ENCODE peak calls at places on chromosomes 6 and 20, in six cellular contexts. A is AG09309; B is AG04450; D is activated CD8-positive, alpha-beta T cell treated with anti-CD3 and anti-CD28 coated beads for 36 hours; F is GM18507; O is IMR-90. K is an unnamed sample.

GRCh38 chr6:110560239-110561015 is 84.0 kb upstream of the SLC22A16 start:
- DNase-seq in F (no peak), O (no peak), B (no peak), D (no peak), A (no peak), K (no peak)

GRCh38 chr6:140379919-140380318 is 1005.5 kb upstream of the CITED2 start:
- DNase-seq in A (no peak), O (peak), B (peak), D (no peak), F (no peak), K (no peak)

GRCh38 chr6:33600761-33601160 is 20.4 kb upstream of the ITPR3 start:
- DNase-seq in F (no peak), B (no peak), A (no peak), O (no peak), D (no peak), K (no peak)

GRCh38 chr6:22112490-22112889 is 184.3 kb downstream of the PRL start:
- DNase-seq in F (no peak), A (no peak), O (peak), D (no peak), B (no peak), K (no peak)

GRCh38 chr6:129525055-129525454 is 184.9 kb downstream of the ARHGAP18 start:
- DNase-seq in A (no peak), O (peak), F (no peak), B (no peak), D (no peak), K (no peak)

GRCh38 chr6:34020278-34020677 is 125.6 kb downstream of the GRM4 start:
- DNase-seq in F (no peak), O (no peak), D (no peak), A (no peak), B (no peak), K (no peak)

GRCh38 chr6:11381801-11382513 is 149.5 kb upstream of the NEDD9 start:
- DNase-seq in A (no peak), O (no peak), D (peak), B (no peak), F (peak), K (no peak)

GRCh38 chr20:61486198-61486597 is 234.1 kb downstream of the CDH4 start:
- DNase-seq in A (no peak), O (no peak), F (no peak), B (no peak), D (no peak), K (no peak)

GRCh38 chr20:56420940-56421688 is 9.1 kb downstream of the CASS4 start:
- DNase-seq in O (no peak), B (no peak), A (no peak), D (no peak), F (no peak), K (no peak)

GRCh38 chr6:106223300-106223930 is 102.1 kb downstream of the ATG5 start:
- DNase-seq in A (peak), F (no peak), D (peak), O (peak), B (peak), K (peak)

GRCh38 chr6:48472121-48472520 is 361.1 kb upstream of the PTCHD4 start:
- DNase-seq in O (no peak), A (no peak), D (no peak), F (no peak), B (no peak), K (no peak)

GRCh38 chr6:6971369-6971768 is 136.4 kb upstream of the RREB1 start:
- DNase-seq in O (no peak), B (no peak), D (no peak), F (no peak), A (no peak), K (peak)

GRCh38 chr20:46119547-46119946 is 1.4 kb downstream of the CD40 start:
- DNase-seq in F (no peak), O (no peak), B (no peak), D (no peak), A (no peak), K (peak)

GRCh38 chr6:118387921-118388701 is 160.0 kb upstream of the PLN start:
- DNase-seq in B (peak), F (no peak), D (no peak), O (peak), A (peak), K (no peak)

K was measured in right lobe of liver.